ENCODE peak calls at places on chromosomes 16 and 17, in four cellular contexts. U, X, G and V are unnamed samples. For H3K4me1, the result is how much of the 10 kb centered on the place peaks cover.

GRCh38 chr16:31471875-31472558 is at the start of gene TGFB1I1:
- DNase-seq in U (no peak), X (peak), G (peak), V (peak)

GRCh38 chr16:83952940-83953795 is at the start of gene OSGIN1:
- DNase-seq in U (peak), X (peak), G (peak), V (peak)

GRCh38 chr17:9409026-9409425 is 166.6 kb downstream of the STX8 start:
- DNase-seq in U (peak), X (no peak), G (no peak), V (no peak)

GRCh38 chr17:34391241-34391640 is 28.2 kb upstream of the CCL1 start:
- DNase-seq in U (no peak), X (no peak), G (no peak), V (no peak)

GRCh38 chr17:40696651-40697072 is 6.9 kb downstream of the KRT24 start:
- DNase-seq in U (no peak), X (no peak), G (no peak), V (no peak)

GRCh38 chr17:80024206-80024972 is 11.3 kb downstream of the TBC1D16 start:
- DNase-seq in U (no peak), X (no peak), G (no peak), V (no peak)

GRCh38 chr17:19304209-19304608 is 58.3 kb downstream of the B9D1 start:
- DNase-seq in U (peak), X (peak), G (peak), V (peak)

GRCh38 chr16:49992825-49993224 is 32.2 kb upstream of the CNEP1R1 start:
- DNase-seq in U (no peak), X (no peak), G (no peak), V (no peak)

GRCh38 chr16:46688101-46688656 is 799 bp downstream of the VPS35 start:
- DNase-seq in U (no peak), X (peak), G (no peak), V (peak)

GRCh38 chr17:81607431-81607830 is 29.5 kb downstream of the NPLOC4 start:
- DNase-seq in U (no peak), X (peak), G (no peak), V (no peak)

GRCh38 chr16:84913315-84913714 is 93.5 kb downstream of the CRISPLD2 start:
- DNase-seq in U (peak), X (no peak), G (no peak), V (peak)

GRCh38 chr17:49361129-49361901 is 735 bp downstream of the ZNF652 start:
- DNase-seq in U (peak), X (no peak), G (peak), V (peak)

GRCh38 chr16:66408181-66409048 is 18.7 kb upstream of the BEAN1 start:
- DNase-seq in U (no peak), X (peak), G (peak), V (no peak)

GRCh38 chr17:82055965-82056728 is 4.4 kb downstream of the GPS1 start:
- DNase-seq in U (no peak), X (no peak), G (no peak), V (no peak)

GRCh38 chr17:5707482-5707881 is 123.2 kb upstream of the NLRP1 start:
- DNase-seq in U (no peak), X (no peak), G (no peak), V (no peak)

GRCh38 chr16:47905771-47906170 is 250.0 kb downstream of the ABCC12 start:
- DNase-seq in U (no peak), X (peak), G (no peak), V (no peak)

GRCh38 chr16:56795011-56795410 is 65.1 kb downstream of the NUP93 start:
- DNase-seq in U (no peak), X (no peak), G (no peak), V (no peak)

GRCh38 chr16:79090966-79091365 is 509.6 kb downstream of the MAF start:
- DNase-seq in U (no peak), X (no peak), G (no peak), V (no peak)

GRCh38 chr17:17779015-17779611 is 57.7 kb downstream of the SREBF1 start:
- DNase-seq in U (no peak), X (no peak), G (no peak), V (no peak)

GRCh38 chr16:50025544-50025931 is 513 bp downstream of the CNEP1R1 start:
- DNase-seq in U (no peak), X (no peak), G (peak), V (no peak)

GRCh38 chr16:986411-986810 is 4.8 kb downstream of the SOX8 start:
- DNase-seq in U (no peak), X (no peak), G (no peak), V (no peak)

GRCh38 chr17:42670199-42670924 is 6.4 kb downstream of the PLEKHH3 start:
- DNase-seq in U (no peak), X (no peak), G (no peak), V (no peak)

GRCh38 chr16:2874584-2875362 is 8.2 kb upstream of the FLYWCH2 start:
- DNase-seq in U (peak), X (peak), G (peak), V (peak)

GRCh38 chr17:38510424-38511125 is 82.3 kb downstream of the ARHGAP23 start:
- DNase-seq in U (peak), X (no peak), G (peak), V (no peak)

GRCh38 chr16:67162439-67163163 is 1.9 kb upstream of the HSF4 start:
- DNase-seq in U (no peak), X (no peak), G (no peak), V (no peak)

GRCh38 chr17:61139219-61139618 is 260.4 kb upstream of the TBX2 start:
- DNase-seq in U (peak), X (peak), G (no peak), V (peak)

GRCh38 chr17:50381920-50382319 is 8.9 kb downstream of the EME1 start:
- DNase-seq in U (no peak), X (no peak), G (no peak), V (no peak)

GRCh38 chr16:89331371-89332109 is 114.0 kb downstream of the ZNF778 start:
- DNase-seq in U (peak), X (no peak), G (no peak), V (no peak)

GRCh38 chr17:79413591-79413990 is 197.3 kb downstream of the RBFOX3 start:
- DNase-seq in U (peak), X (no peak), G (no peak), V (no peak)

GRCh38 chr17:65978881-65979280 is 213.1 kb downstream of the CEP112 start:
- DNase-seq in U (no peak), X (peak), G (peak), V (no peak)

GRCh38 chr16:27407158-27407557 is 5.2 kb downstream of the IL21R start:
- DNase-seq in U (no peak), X (no peak), G (no peak), V (no peak)

GRCh38 chr16:87295259-87295658 is 21.9 kb downstream of the C16orf95 start:
- DNase-seq in U (no peak), X (no peak), G (peak), V (no peak)

GRCh38 chr17:71959129-71959528 is 161.7 kb upstream of the SOX9 start:
- DNase-seq in U (no peak), X (peak), G (no peak), V (no peak)

GRCh38 chr16:22728167-22728836 is 85.7 kb upstream of the HS3ST2 start:
- DNase-seq in U (no peak), X (no peak), G (no peak), V (no peak)

GRCh38 chr16:785563-786535 is 2.3 kb downstream of the RPUSD1 start:
- DNase-seq in U (peak), X (peak), G (peak), V (peak)

GRCh38 chr16:69241911-69242310 is 54.9 kb downstream of the SNTB2 start:
- DNase-seq in U (no peak), X (peak), G (no peak), V (no peak)

GRCh38 chr17:2238432-2239169 is 65.0 kb downstream of the SMG6 start:
- DNase-seq in U (no peak), X (no peak), G (no peak), V (no peak)
- H3K4me1 ChIP-seq in U (under half), X (under half), G (under half), V (under half)

GRCh38 chr17:8110907-8111306 is 7.4 kb downstream of the ALOXE3 start:
- DNase-seq in U (no peak), X (no peak), G (no peak), V (no peak)

GRCh38 chr17:8105957-8106398 is 12.3 kb downstream of the ALOXE3 start:
- DNase-seq in U (no peak), X (no peak), G (no peak), V (no peak)

GRCh38 chr17:8110456-8110804 is 7.9 kb downstream of the ALOXE3 start:
- DNase-seq in U (no peak), X (no peak), G (no peak), V (no peak)

GRCh38 chr17:8109669-8110455 is 8.5 kb downstream of the ALOXE3 start:
- DNase-seq in U (peak), X (no peak), G (peak), V (peak)

DNA sequence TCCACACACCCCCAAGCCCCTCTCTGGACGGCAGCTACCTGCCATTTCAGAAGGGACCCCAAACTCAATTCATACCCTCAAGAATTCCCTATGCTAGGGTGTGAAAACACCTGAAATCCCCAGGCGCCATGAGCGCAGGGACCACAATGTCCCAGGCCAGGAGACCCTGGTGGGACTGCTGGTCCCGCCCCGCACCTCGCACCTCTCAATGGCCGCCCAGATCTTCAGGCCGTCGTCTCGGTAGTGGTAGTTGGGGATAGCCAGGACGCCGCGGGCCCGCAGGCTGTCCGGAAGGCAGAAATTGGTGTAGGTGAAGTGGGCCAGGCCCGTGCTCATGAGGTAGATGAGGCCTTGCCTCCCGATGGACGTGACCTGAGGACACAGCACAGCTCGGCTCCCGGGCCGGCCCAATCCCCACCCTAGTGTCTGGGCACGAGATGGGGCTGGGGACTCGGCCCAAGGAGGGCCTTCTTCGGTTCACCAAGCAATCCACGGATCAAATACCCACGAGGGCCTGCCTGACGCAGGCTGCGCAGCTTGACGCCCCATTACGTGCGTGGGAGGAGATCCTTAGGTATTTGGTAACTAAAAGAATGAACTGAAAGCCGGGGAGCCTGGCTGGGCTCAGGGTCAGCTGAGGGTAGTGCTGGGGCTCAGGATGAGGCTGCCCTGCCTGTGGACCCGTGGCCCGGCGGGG is 9.2 kb downstream of the ALOXE3 start:
- DNase-seq in U (no peak), X (no peak), G (no peak), V (no peak)
- H3K4me3 ChIP-seq in U (no peak), X (no peak), G (no peak), V (no peak)

GRCh38 chr17:3802461-3803307 is 1.7 kb upstream of the ITGAE start:
- DNase-seq in U (peak), X (peak), G (peak), V (peak)
- H3K4me1 ChIP-seq in U (under half), X (under half), G (under half), V (under half)

DNA sequence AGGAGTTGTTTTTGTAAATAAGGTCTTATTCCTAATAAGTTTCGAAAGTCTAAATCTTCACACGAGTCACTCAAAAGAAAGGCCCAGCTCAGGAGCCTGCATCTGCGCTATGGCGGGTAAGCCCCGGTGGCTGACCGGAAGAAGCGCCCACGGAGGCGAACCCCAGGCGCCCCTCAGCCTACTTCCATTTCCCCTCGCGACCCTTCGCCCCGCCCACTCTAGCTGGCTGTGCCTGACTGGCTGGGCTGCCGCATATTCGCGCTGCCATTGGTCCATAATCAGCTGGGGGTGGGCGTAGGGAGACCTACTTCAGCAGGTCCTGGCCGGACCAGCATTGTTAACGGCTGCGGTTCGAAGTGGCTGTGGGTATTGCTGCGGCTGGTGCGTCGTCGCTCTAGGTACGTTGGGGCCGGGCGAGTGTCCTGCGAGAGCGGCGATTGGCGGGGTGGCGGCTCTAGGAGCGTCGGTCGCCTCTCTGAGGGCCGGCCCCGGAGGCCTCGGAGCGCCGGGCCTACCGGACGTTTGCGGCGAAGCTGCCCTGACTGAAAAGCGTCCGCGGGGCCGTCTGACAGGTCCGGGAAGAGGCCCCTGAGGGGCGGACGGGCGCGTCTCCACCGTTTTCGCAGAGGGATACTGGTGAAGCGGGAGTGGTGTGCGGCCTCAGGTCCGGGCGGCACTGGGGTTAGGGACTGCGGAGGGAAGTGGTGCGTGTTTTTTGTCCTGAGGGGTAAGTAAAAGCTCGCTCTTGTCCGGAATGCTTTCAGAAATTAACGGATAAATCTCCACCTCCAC is at the start of gene ATF7IP2:
- DNase-seq in U (peak), X (peak), G (peak), V (peak)
- H3K4me3 ChIP-seq in U (peak), X (peak), G (peak), V (peak)